ENCODE peak calls at places on chromosomes 5 and 9, in nine cellular contexts. T is stimulated activated CD8-positive, alpha-beta memory T cell treated with anti-CD3 and anti-CD28 coated beads, Interleukin-12 subunit alpha, Interleukin-12 subunit beta, amount 100 ng/mL, for 1 hour; E is GM19239; S is HFF-Myc; Y is lung; H is fibroblast of the conjunctiva; V is kidney glomerular epithelial cell; G is AG09309; Q is COR-L47. M is an unnamed sample.

GRCh38 chr5:26329562-26330189 is 708.7 kb downstream of the CDH9 start:
- DNase-seq in Q (peak; percentile 4), Y (no peak), S (no peak), V (peak; percentile 16), H (no peak), G (no peak), E (no peak), T (no peak), M (no peak)

GRCh38 chr5:75362474-75362975 is 25.5 kb downstream of the HMGCR start:
- DNase-seq in H (no peak), E (no peak), S (no peak), G (no peak), T (no peak), V (no peak), Y (no peak), Q (no peak), M (no peak)

GRCh38 chr5:92907914-92908606 is 673.0 kb downstream of the NR2F1-AS1 start:
- DNase-seq in V (no peak), T (no peak), Q (no peak), Y (no peak), G (peak; percentile 34), S (peak; percentile 66), E (no peak), H (peak; percentile 49), M (no peak)

GRCh38 chr9:90960941-90961340 is 159.3 kb downstream of the SYK start:
- DNase-seq in Q (no peak), Y (no peak), G (no peak), S (no peak), T (no peak), H (no peak), E (no peak), V (no peak), M (no peak)

GRCh38 chr5:158492850-158493249 is 606.9 kb downstream of the EBF1 start:
- DNase-seq in S (peak; percentile 51), E (no peak), G (peak; percentile 37), Y (no peak), Q (no peak), V (no peak), H (no peak), T (no peak), M (no peak)

GRCh38 chr5:83209963-83210362 is 132.6 kb downstream of the XRCC4 start:
- DNase-seq in S (no peak), Y (no peak), G (no peak), Q (no peak), V (no peak), E (no peak), T (no peak), H (no peak), M (no peak)

GRCh38 chr9:33106372-33106771 is 29.9 kb upstream of the SMU1 start:
- DNase-seq in V (no peak), G (no peak), H (no peak), Q (no peak), E (no peak), Y (no peak), S (no peak), T (no peak), M (no peak)

GRCh38 chr5:90985341-90985740 is 397.8 kb downstream of the ARRDC3 start:
- DNase-seq in Y (no peak), V (no peak), Q (no peak), E (no peak), T (no peak), G (no peak), S (no peak), H (no peak), M (no peak)

GRCh38 chr9:130857864-130858730 is 23.0 kb downstream of the ABL1 start:
- DNase-seq in G (peak; percentile 67), S (no peak), V (peak; percentile 86), E (no peak), H (no peak), Y (no peak), Q (no peak), T (no peak), M (no peak)

GRCh38 chr5:134100283-134101011 is 14.0 kb upstream of the TCF7 start:
- DNase-seq in S (no peak), E (peak; percentile 83), H (peak; percentile 22), G (no peak), Q (no peak), V (peak; percentile 87), Y (no peak), T (peak; percentile 72), M (no peak)

GRCh38 chr5:141513021-141513626 is 24.2 kb downstream of the PCDHGC5 start:
- DNase-seq in E (no peak), S (no peak), Q (peak; percentile 54), H (no peak), G (no peak), T (no peak), V (peak; percentile 30), Y (no peak), M (peak; percentile 90)

GRCh38 chr9:128611600-128612394 is 44.9 kb downstream of the DYNC2I2 start:
- DNase-seq in S (no peak), H (no peak), E (no peak), V (no peak), G (no peak), Q (no peak), T (no peak), Y (no peak), M (no peak)

GRCh38 chr5:154806176-154806575 is 44.2 kb downstream of the FAXDC2 start:
- DNase-seq in E (no peak), S (no peak), V (no peak), Y (no peak), Q (no peak), T (no peak), G (no peak), H (no peak), M (no peak)

GRCh38 chr9:4318741-4319140 is 18.9 kb upstream of the GLIS3 start:
- DNase-seq in Q (no peak), G (no peak), Y (no peak), V (no peak), T (no peak), H (no peak), E (no peak), S (no peak), M (no peak)

GRCh38 chr5:14090755-14091154 is 52.4 kb upstream of the TRIO start:
- DNase-seq in Q (no peak), E (no peak), V (no peak), S (no peak), T (no peak), Y (no peak), H (no peak), G (no peak), M (no peak)

GRCh38 chr9:77224750-77225312 is 47.5 kb downstream of the VPS13A start:
- DNase-seq in V (no peak), G (peak; percentile 24), E (no peak), Y (no peak), Q (no peak), S (no peak), H (peak; percentile 39), T (no peak), M (no peak)

GRCh38 chr5:135324897-135325650 is 74.0 kb downstream of the MACROH2A1 start:
- DNase-seq in E (no peak), S (no peak), Y (no peak), V (no peak), G (no peak), Q (no peak), H (no peak), T (no peak), M (no peak)

GRCh38 chr9:112885324-112885723 is 5.4 kb downstream of the SLC46A2 start:
- DNase-seq in T (no peak), Q (no peak), Y (no peak), S (no peak), G (no peak), E (no peak), H (no peak), V (no peak), M (no peak)

GRCh38 chr9:126114409-126114760 is 212.2 kb upstream of the MVB12B start:
- DNase-seq in S (no peak), Y (no peak), Q (no peak), E (no peak), G (no peak), T (no peak), V (no peak), H (no peak), M (no peak)

GRCh38 chr5:140674211-140674610 is 835 bp upstream of the DND1 start:
- DNase-seq in S (no peak), G (no peak), H (no peak), V (no peak), T (no peak), Y (no peak), Q (no peak), E (no peak), M (no peak)

GRCh38 chr9:18826248-18826647 is 206.8 kb downstream of the SAXO1 start:
- DNase-seq in V (no peak), S (no peak), Y (no peak), T (no peak), E (no peak), G (no peak), Q (peak; percentile 45), H (no peak), M (no peak)

GRCh38 chr5:147509041-147509709 is 693 bp downstream of the DPYSL3 start:
- DNase-seq in H (no peak), Q (no peak), Y (no peak), E (no peak), S (no peak), V (no peak), T (no peak), G (no peak), M (no peak)

GRCh38 chr9:137266162-137266527 is 11.0 kb downstream of the NELFB start:
- DNase-seq in Q (no peak), S (no peak), Y (no peak), G (no peak), T (no peak), H (no peak), E (no peak), V (no peak), M (no peak)

GRCh38 chr9:38082456-38083287 is 13.6 kb upstream of the SHB start:
- DNase-seq in H (no peak), T (no peak), G (no peak), V (no peak), Y (no peak), S (no peak), Q (no peak), E (no peak), M (no peak)

GRCh38 chr5:172820046-172820767 is 13.8 kb upstream of the ERGIC1 start:
- DNase-seq in T (no peak), Q (no peak), V (peak; percentile 91), Y (no peak), E (no peak), S (no peak), H (no peak), G (no peak), M (no peak)